ENCODE peak calls at places on chromosomes 5 and 9, in four cellular contexts. T is CD8-positive, alpha-beta T cell; P is CD4-positive, alpha-beta T cell; I is thoracic aorta. Z is an unnamed sample. For H3K27me3, the result is how much of the 10 kb centered on the place peaks cover.

GRCh38 chr9:35102465-35102768 is 514 bp downstream of the STOML2 start:
- DNase-seq in T (no peak), P (no peak), I (no peak), Z (no peak)

GRCh38 chr5:6145616-6146237 is 232.6 kb downstream of the MED10 start:
- DNase-seq in T (no peak), P (no peak), I (no peak), Z (no peak)

GRCh38 chr5:174872271-174872670 is 147.9 kb downstream of the MSX2 start:
- DNase-seq in T (no peak), P (no peak), I (no peak), Z (no peak)

GRCh38 chr9:8728910-8729309 is 929.3 kb upstream of the DMAC1 start:
- DNase-seq in T (no peak), P (no peak), I (no peak), Z (no peak)

GRCh38 chr5:111502976-111503375 is 9.4 kb downstream of the STARD4 start:
- DNase-seq in T (no peak), P (no peak), I (no peak), Z (no peak)

GRCh38 chr5:150000990-150001659 is 586 bp downstream of the HMGXB3 start:
- DNase-seq in T (peak), P (peak), I (no peak), Z (peak)

GRCh38 chr5:169641253-169641652 is 4.2 kb downstream of the DOCK2 start:
- DNase-seq in T (no peak), P (no peak), I (no peak), Z (no peak)

GRCh38 chr5:141628175-141628788 is 8.4 kb downstream of the HDAC3 start:
- DNase-seq in T (no peak), P (no peak), I (no peak), Z (no peak)

GRCh38 chr5:14110196-14110595 is 32.9 kb upstream of the TRIO start:
- DNase-seq in T (no peak), P (no peak), I (no peak), Z (no peak)

DNA sequence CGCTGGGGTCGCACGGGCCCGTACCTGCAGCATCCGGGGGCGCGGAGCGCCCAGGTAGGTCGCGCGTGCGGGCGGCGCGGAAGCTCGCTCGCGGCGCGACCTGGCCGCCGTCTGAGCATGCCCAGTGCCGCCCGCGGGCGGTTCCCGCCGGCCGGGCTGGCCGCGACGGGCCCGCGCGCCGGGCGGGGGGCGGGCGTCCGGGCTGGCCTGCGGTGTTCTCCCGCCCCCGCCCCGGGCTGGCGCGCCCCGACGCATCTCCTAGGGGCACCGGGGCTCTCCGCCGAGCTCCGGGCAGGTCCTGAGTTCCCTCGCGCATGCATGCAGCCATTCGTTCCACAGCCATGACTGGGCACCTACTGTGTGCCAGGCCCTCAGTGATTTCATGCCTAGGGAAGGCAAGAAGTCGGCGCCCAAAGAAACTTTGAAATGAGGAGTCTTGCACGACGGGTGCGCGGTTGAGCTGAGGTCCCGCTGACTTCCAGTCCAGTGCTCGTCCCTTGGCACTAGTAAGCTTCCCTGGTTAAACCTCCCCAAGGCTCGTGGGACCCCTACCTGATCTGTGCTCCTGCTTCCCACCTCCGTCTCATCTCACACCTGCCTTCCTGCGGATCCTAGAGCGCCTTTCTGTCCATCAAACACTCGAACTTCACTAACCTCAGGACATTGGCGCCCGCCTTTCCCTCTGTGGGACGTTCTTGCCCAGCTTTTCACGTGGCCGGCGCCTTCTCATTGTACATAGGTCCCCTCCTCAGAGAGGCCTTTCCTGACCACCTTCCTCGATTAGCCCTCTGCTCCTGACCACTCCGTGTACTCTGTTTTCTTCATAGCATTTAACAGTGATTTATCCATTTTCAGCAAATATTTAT is at the start of gene PTPN3:
- DNase-seq in T (no peak), P (no peak), I (no peak), Z (no peak)
- H3K27me3 ChIP-seq in T (under half), P (half or more), I (under half), Z (under half)

DNA sequence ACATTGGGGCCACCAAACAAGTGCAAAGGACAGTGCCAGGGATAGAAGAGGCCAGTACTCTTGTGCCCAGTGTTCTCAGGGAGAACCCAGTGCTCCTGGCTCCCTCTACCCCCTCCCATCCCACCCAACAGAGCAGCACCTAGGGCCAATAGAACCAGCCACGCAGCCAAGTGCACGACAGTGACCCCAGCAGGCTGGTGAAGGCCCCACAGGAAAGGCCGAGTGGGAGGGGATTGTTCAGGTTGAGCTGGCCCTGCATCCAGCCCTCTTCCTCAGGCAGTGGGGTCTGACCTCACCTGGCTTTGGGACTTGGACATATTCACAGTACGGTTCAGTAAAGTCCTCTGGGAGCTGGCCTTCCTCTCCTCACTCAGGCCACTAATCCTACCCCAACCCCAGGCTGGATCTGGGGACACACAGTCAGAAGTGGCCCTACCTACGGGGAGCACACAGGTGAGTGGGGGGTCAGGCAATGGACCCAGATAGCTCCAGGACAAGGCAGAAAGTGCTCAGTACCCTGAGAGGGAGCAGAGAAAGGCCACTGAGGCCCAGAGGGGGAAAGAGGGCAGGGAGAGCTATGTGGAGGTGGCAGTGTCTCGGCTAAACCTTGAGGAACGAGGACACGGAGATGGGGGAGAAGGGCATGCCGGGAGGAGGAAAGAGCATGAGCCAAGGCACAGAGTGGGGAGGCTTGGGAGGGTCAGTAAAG is 25.4 kb downstream of the POLR1E start:
- DNase-seq in T (no peak), P (no peak), I (no peak), Z (no peak)
- TF ChIP-seq CTCF in T (no peak), P (no peak), I (peak), Z (no peak)

GRCh38 chr9:126561582-126561981 is 52.1 kb upstream of the LMX1B start:
- DNase-seq in T (no peak), P (no peak), I (no peak), Z (no peak)

GRCh38 chr9:126563556-126563955 is 50.2 kb upstream of the LMX1B start:
- DNase-seq in T (no peak), P (no peak), I (no peak), Z (no peak)

GRCh38 chr9:126564716-126565115 is 49.0 kb upstream of the LMX1B start:
- DNase-seq in T (no peak), P (no peak), I (no peak), Z (no peak)

GRCh38 chr9:126565336-126566128 is 48.2 kb upstream of the LMX1B start:
- DNase-seq in T (no peak), P (no peak), I (no peak), Z (no peak)

GRCh38 chr9:126564128-126564527 is 49.6 kb upstream of the LMX1B start:
- DNase-seq in T (no peak), P (no peak), I (no peak), Z (no peak)
- H3K27ac ChIP-seq in T (no peak), P (no peak), I (no peak), Z (no peak)

GRCh38 chr9:136309101-136309801 is 5.4 kb upstream of the CCDC187 start:
- DNase-seq in T (no peak), P (no peak), I (no peak), Z (no peak)
- H3K27me3 ChIP-seq in T (under half), P (under half), I (under half), Z (under half)

GRCh38 chr5:138276402-138277054 is 2.1 kb upstream of the GFRA3 start:
- DNase-seq in T (no peak), P (no peak), I (no peak), Z (no peak)
- TF ChIP-seq CTCF in T (no peak), P (no peak), I (no peak), Z (no peak)

Z was measured in lung.